ENCODE peak calls at places on chromosomes 11 and 22, in seven cellular contexts. F is K562, X is GM12891, Z is GM12878, T is SK-N-SH, B is HepG2, J is H1. V is an unnamed sample.

GRCh38 chr11:6657346-6657745 is 1.7 kb upstream of the DCHS1 start:
- DNase-seq in F (no peak), X (no peak), Z (no peak), T (no peak), B (no peak), J (no peak), V (no peak)

GRCh38 chr11:127098684-127099083 is 98.1 kb upstream of the KIRREL3 start:
- DNase-seq in F (no peak), X (no peak), Z (no peak), T (no peak), B (no peak), J (no peak), V (no peak)

GRCh38 chr11:128576555-128576954 is 10.8 kb downstream of the ETS1 start:
- DNase-seq in F (no peak), X (no peak), Z (no peak), T (no peak), B (no peak), J (no peak), V (no peak)

GRCh38 chr11:61963016-61963281 is 4.5 kb downstream of the FTH1 start:
- DNase-seq in F (peak; percentile 68), X (no peak), Z (no peak), T (no peak), B (no peak), J (no peak), V (no peak)

GRCh38 chr22:50276143-50276542 is 6.0 kb upstream of the MAPK11 start:
- DNase-seq in F (no peak), X (peak; percentile 89), Z (peak; percentile 66), T (peak; percentile 79), B (peak; percentile 16), J (peak; percentile 77), V (peak; percentile 80)

GRCh38 chr11:45593992-45594391 is 71.4 kb downstream of the CHST1 start:
- DNase-seq in F (peak; percentile 52), X (no peak), Z (no peak), T (peak; percentile 29), B (no peak), J (no peak), V (no peak)

GRCh38 chr11:28461338-28461737 is 353.1 kb downstream of the METTL15 start:
- DNase-seq in F (no peak), X (no peak), Z (no peak), T (no peak), B (no peak), J (no peak), V (no peak)

GRCh38 chr22:49929553-49929979 is 11.1 kb downstream of the CRELD2 start:
- DNase-seq in F (peak; percentile 61), X (peak; percentile 84), Z (no peak), T (peak; percentile 97), B (no peak), J (peak; percentile 94), V (peak; percentile 92)

GRCh38 chr11:95790933-95791247 is 592 bp downstream of the CEP57 start:
- DNase-seq in F (peak; percentile 88), X (no peak), Z (peak; percentile 24), T (peak; percentile 18), B (peak; percentile 82), J (no peak), V (no peak)

GRCh38 chr22:38412435-38413084 is 42.4 kb downstream of the KCNJ4 start:
- DNase-seq in F (peak; percentile 50), X (peak; percentile 84), Z (no peak), T (peak; percentile 85), B (no peak), J (peak; percentile 94), V (peak; percentile 78)

GRCh38 chr11:12411806-12412727 is 34.7 kb downstream of the PARVA start:
- DNase-seq in F (peak; percentile 73), X (peak; percentile 32), Z (no peak), T (peak; percentile 81), B (peak; percentile 31), J (peak; percentile 93), V (peak; percentile 24)

GRCh38 chr11:114060402-114061052 is 1.0 kb downstream of the ZBTB16 start:
- DNase-seq in F (no peak), X (no peak), Z (no peak), T (peak; percentile 67), B (no peak), J (peak; percentile 65), V (no peak)

GRCh38 chr22:37739000-37739399 is 42.2 kb downstream of the TRIOBP start:
- DNase-seq in F (no peak), X (no peak), Z (no peak), T (no peak), B (no peak), J (no peak), V (no peak)

GRCh38 chr11:134207538-134208239 is 16.1 kb downstream of the NCAPD3 start:
- DNase-seq in F (peak; percentile 55), X (no peak), Z (no peak), T (no peak), B (peak; percentile 9), J (peak; percentile 82), V (no peak)

GRCh38 chr11:114440121-114440860 is 1.0 kb downstream of the REXO2 start:
- DNase-seq in F (no peak), X (no peak), Z (no peak), T (peak; percentile 46), B (peak; percentile 41), J (no peak), V (no peak)

GRCh38 chr11:32435511-32435946 is at the start of gene WT1:
- DNase-seq in F (peak; percentile 90), X (no peak), Z (no peak), T (peak; percentile 31), B (no peak), J (peak; percentile 84), V (no peak)

GRCh38 chr11:46359936-46360335 is 12.7 kb downstream of the DGKZ start:
- DNase-seq in F (no peak), X (no peak), Z (no peak), T (no peak), B (no peak), J (no peak), V (no peak)

GRCh38 chr11:1100417-1101245 is 26.0 kb downstream of the MUC2 start:
- DNase-seq in F (no peak), X (no peak), Z (no peak), T (no peak), B (no peak), J (no peak), V (no peak)

GRCh38 chr11:57474017-57474750 is 13.9 kb downstream of the RTN4RL2 start:
- DNase-seq in F (peak; percentile 35), X (no peak), Z (peak; percentile 53), T (peak; percentile 37), B (no peak), J (no peak), V (no peak)

GRCh38 chr11:17917556-17917955 is 95.3 kb downstream of the SERGEF start:
- DNase-seq in F (no peak), X (no peak), Z (no peak), T (no peak), B (no peak), J (no peak), V (no peak)

GRCh38 chr11:113991718-113992458 is 17.0 kb downstream of the HTR3A start:
- DNase-seq in F (no peak), X (no peak), Z (no peak), T (peak; percentile 73), B (no peak), J (no peak), V (no peak)

GRCh38 chr22:36324414-36324813 is 63.4 kb downstream of the MYH9 start:
- DNase-seq in F (no peak), X (no peak), Z (no peak), T (no peak), B (no peak), J (no peak), V (no peak)

GRCh38 chr22:36323855-36324331 is 63.9 kb downstream of the MYH9 start:
- DNase-seq in F (no peak), X (no peak), Z (no peak), T (no peak), B (no peak), J (no peak), V (no peak)

GRCh38 chr22:36322602-36322915 is 65.2 kb downstream of the MYH9 start:
- DNase-seq in F (no peak), X (no peak), Z (no peak), T (no peak), B (no peak), J (no peak), V (no peak)

GRCh38 chr22:36321797-36322601 is 65.8 kb downstream of the MYH9 start:
- DNase-seq in F (no peak), X (no peak), Z (no peak), T (no peak), B (no peak), J (no peak), V (no peak)

GRCh38 chr22:36323182-36323854 is 64.4 kb downstream of the MYH9 start:
- DNase-seq in F (no peak), X (no peak), Z (no peak), T (no peak), B (no peak), J (no peak), V (no peak)
- TF ChIP-seq TAF1 in F (no peak), X (no peak), Z (no peak), T (no peak), B (no peak), J (no peak), V (no peak)

GRCh38 chr11:70526116-70527045 is 128.1 kb downstream of the CTTN start:
- DNase-seq in F (no peak), X (no peak), Z (no peak), T (peak; percentile 54), B (no peak), J (no peak), V (no peak)
- TF ChIP-seq TAF1 in F (no peak), X (no peak), Z (no peak), T (no peak), B (no peak), J (no peak), V (no peak)

DNA sequence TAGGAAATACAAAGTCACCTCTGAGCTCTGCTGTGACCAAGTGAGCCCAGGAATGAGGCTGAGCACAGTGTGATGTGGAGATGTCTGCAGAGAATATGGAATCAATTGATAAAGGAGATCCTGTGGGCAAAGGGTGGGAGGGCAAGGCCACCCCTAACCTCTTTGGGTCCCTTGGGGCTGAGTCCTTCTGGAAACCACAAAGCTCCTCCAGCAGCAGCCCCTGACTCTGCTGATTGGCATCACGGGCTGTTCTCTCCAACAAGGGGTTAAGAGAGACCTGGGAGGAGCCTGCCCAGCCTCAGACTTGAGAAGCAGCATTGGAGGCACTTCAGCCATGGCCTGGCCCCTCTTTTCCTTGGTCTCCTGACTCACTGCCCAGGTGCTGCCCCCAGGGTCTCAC is 49.7 kb downstream of the GGTLC2 start:
- DNase-seq in F (no peak), X (no peak), Z (no peak), T (no peak), B (no peak), J (no peak), V (no peak)
- TF ChIP-seq TAF1 in F (no peak), X (no peak), Z (no peak), T (no peak), B (no peak), J (no peak), V (no peak)

GRCh38 chr11:3841426-3842304 is 906 bp upstream of the RHOG start:
- DNase-seq in F (peak; percentile 94), X (peak; percentile 66), Z (peak; percentile 79), T (peak; percentile 87), B (peak; percentile 79), J (no peak), V (peak; percentile 63)
- TF ChIP-seq TAF1 in F (peak; percentile 49), X (no peak), Z (peak; percentile 43), T (no peak), B (peak; percentile 22), J (peak; percentile 55), V (peak; percentile 9)